ENCODE peak calls at places on chromosomes 2 and 18, in seven cellular contexts. Y is GM23338, B is GM23248, P is PC-3, O is HCT116, Q is MM.1S, M is SK-N-SH. R is an unnamed sample.

GRCh38 chr2:169363570-169364150 is 1.3 kb upstream of the LRP2 start:
- DNase-seq in Y (peak; percentile 53), B (peak; percentile 28), P (no peak), O (no peak), Q (peak; percentile 67), M (peak; percentile 62), R (no peak)

GRCh38 chr2:6454286-6454990 is 411.3 kb downstream of the CMPK2 start:
- DNase-seq in Y (no peak), B (no peak), P (no peak), O (no peak), Q (no peak), M (no peak), R (no peak)

GRCh38 chr18:7325126-7325430 is 94.2 kb downstream of the LRRC30 start:
- DNase-seq in Y (no peak), B (no peak), P (peak; percentile 79), O (no peak), Q (no peak), M (no peak), R (no peak)

GRCh38 chr2:209260281-209260680 is 163.6 kb upstream of the MAP2 start:
- DNase-seq in Y (no peak), B (no peak), P (no peak), O (no peak), Q (no peak), M (no peak), R (no peak)

GRCh38 chr18:8615397-8616025 is 6.3 kb downstream of the RAB12 start:
- DNase-seq in Y (no peak), B (peak; percentile 94), P (peak; percentile 92), O (no peak), Q (no peak), M (peak; percentile 69), R (no peak)

GRCh38 chr2:237060518-237061312 is 25.0 kb upstream of the COPS8 start:
- DNase-seq in Y (peak; percentile 86), B (peak; percentile 80), P (peak; percentile 73), O (peak; percentile 48), Q (peak; percentile 56), M (peak; percentile 74), R (peak; percentile 83)

GRCh38 chr2:161480123-161480522 is 64.0 kb downstream of the TBR1 start:
- DNase-seq in Y (no peak), B (no peak), P (no peak), O (no peak), Q (no peak), M (no peak), R (no peak)

GRCh38 chr18:62386091-62386490 is 61.0 kb downstream of the TNFRSF11A start:
- DNase-seq in Y (peak; percentile 32), B (no peak), P (no peak), O (no peak), Q (no peak), M (no peak), R (no peak)

GRCh38 chr2:241609859-241610793 is 26.8 kb downstream of the THAP4 start:
- DNase-seq in Y (peak; percentile 97), B (peak; percentile 95), P (no peak), O (no peak), Q (peak; percentile 63), M (no peak), R (peak; percentile 71)

GRCh38 chr2:75608684-75609333 is 37.8 kb upstream of the MRPL19 start:
- DNase-seq in Y (peak; percentile 83), B (peak; percentile 75), P (peak; percentile 80), O (peak; percentile 24), Q (peak; percentile 59), M (peak; percentile 80), R (peak; percentile 20)

GRCh38 chr18:31636387-31636786 is 44.7 kb downstream of the TTR start:
- DNase-seq in Y (no peak), B (no peak), P (no peak), O (no peak), Q (no peak), M (no peak), R (no peak)

GRCh38 chr18:79728931-79729586 is 49.5 kb downstream of the CTDP1 start:
- DNase-seq in Y (no peak), B (no peak), P (no peak), O (no peak), Q (no peak), M (no peak), R (no peak)

GRCh38 chr2:196239622-196240587 is 68.5 kb upstream of the STK17B start:
- DNase-seq in Y (peak; percentile 18), B (peak; percentile 82), P (peak; percentile 97), O (peak; percentile 8), Q (peak; percentile 93), M (no peak), R (peak; percentile 96)

GRCh38 chr2:199997296-199997695 is 41.9 kb downstream of the MAIP1 start:
- DNase-seq in Y (no peak), B (no peak), P (no peak), O (no peak), Q (no peak), M (no peak), R (no peak)

GRCh38 chr2:223908304-223909047 is 36.7 kb downstream of the WDFY1 start:
- DNase-seq in Y (no peak), B (no peak), P (no peak), O (no peak), Q (no peak), M (no peak), R (no peak)

GRCh38 chr18:37381554-37381953 is 184.0 kb downstream of the CELF4 start:
- DNase-seq in Y (peak; percentile 20), B (no peak), P (no peak), O (no peak), Q (no peak), M (no peak), R (no peak)

GRCh38 chr18:50560681-50561629 is 1.1 kb downstream of the MAPK4 start:
- DNase-seq in Y (peak; percentile 62), B (no peak), P (no peak), O (no peak), Q (no peak), M (peak; percentile 68), R (no peak)

GRCh38 chr18:7626922-7627440 is 59.9 kb downstream of the PTPRM start:
- DNase-seq in Y (peak; percentile 26), B (peak; percentile 56), P (peak; percentile 88), O (no peak), Q (no peak), M (no peak), R (no peak)

GRCh38 chr18:43855376-43855775 is 578.1 kb upstream of the SYT4 start:
- DNase-seq in Y (peak; percentile 2), B (no peak), P (no peak), O (no peak), Q (no peak), M (no peak), R (no peak)

GRCh38 chr2:26768759-26769500 is 4.8 kb downstream of the SLC35F6 start:
- DNase-seq in Y (no peak), B (peak; percentile 88), P (no peak), O (peak; percentile 82), Q (no peak), M (no peak), R (no peak)
- H3K27ac ChIP-seq in Y (no peak overlapping the region), B (peak overlapping the region; percentile 33), P (no peak overlapping the region), O (peak overlapping the region; percentile 79), Q (no peak overlapping the region), M (peak overlapping the region; percentile 30), R (no peak overlapping the region)

GRCh38 chr18:23551978-23552377 is 34.3 kb downstream of the NPC1 start:
- DNase-seq in Y (no peak), B (no peak), P (no peak), O (no peak), Q (no peak), M (no peak), R (no peak)

GRCh38 chr18:23553887-23554286 is 32.4 kb downstream of the NPC1 start:
- DNase-seq in Y (no peak), B (no peak), P (no peak), O (no peak), Q (no peak), M (no peak), R (no peak)

GRCh38 chr18:23560186-23560585 is 26.1 kb downstream of the NPC1 start:
- DNase-seq in Y (no peak), B (no peak), P (no peak), O (no peak), Q (no peak), M (no peak), R (no peak)

GRCh38 chr18:23550898-23551297 is 35.4 kb downstream of the NPC1 start:
- DNase-seq in Y (no peak), B (no peak), P (no peak), O (no peak), Q (no peak), M (no peak), R (no peak)

DNA sequence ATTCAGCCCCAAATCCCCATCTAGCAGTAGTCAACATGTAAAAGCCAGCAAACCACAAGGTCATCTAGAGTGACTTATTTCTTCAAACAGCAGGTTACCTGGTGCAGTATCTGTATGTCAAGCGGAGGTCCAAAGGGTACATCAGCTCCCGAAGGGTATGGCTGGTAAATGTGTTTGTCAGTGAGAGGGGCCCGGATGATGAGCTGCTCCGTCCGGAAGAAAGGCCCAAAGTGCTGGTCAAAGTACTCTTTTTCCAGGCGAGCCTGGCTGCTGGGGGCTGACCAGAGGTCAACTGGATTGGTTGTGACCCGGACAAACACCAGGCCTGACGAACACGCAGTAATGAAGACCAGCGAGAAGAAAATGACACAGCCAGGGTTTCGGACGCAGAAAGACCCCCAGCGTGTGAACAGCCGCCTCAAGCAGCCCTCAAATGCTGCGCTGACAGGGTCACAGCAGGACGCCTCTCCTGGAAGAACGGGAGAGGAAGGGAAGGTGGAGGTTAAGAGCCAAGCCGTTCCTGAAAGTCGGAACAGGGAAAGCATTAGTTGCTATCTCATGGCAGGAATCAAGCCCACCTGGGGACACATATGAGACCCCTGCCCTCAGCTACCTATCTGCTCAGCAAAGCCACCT is 30.0 kb downstream of the NPC1 start:
- DNase-seq in Y (no peak), B (no peak), P (no peak), O (no peak), Q (no peak), M (no peak), R (no peak)
- H3K9me2 ChIP-seq in Y (no peaks in the 10 kb centered on the region), B (no peaks in the 10 kb centered on the region), P (no peaks in the 10 kb centered on the region), O (no peaks in the 10 kb centered on the region), Q (no peaks in the 10 kb centered on the region), M (no peaks in the 10 kb centered on the region), R (no peaks in the 10 kb centered on the region)

DNA sequence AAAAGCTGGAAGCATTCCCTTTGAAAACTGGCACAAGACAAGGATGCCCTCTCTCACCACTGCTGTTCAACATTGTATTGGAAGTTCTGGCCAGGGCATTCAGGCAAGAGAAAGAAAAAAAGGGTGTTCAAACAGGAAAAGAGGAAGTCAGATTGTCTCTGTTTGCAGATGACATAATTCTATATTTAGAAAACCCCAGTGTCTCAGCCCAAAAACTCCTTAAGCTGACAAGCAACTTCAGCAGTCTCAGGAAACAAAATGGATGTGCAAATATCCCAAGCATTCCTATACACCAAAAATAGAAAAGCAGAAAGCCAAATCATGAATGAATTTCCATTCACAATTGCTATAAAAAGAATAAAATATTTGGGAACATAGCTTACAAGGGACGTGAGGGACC is 11.1 kb downstream of the SLC8A1 start:
- DNase-seq in Y (no peak), B (no peak), P (no peak), O (no peak), Q (no peak), M (no peak), R (peak; percentile 57)
- TF ChIP-seq EZH2phosphoT487 in Y (no peak), B (no peak), P (no peak), O (no peak), Q (no peak), M (no peak), R (no peak)

GRCh38 chr2:219625179-219625578 is 2.3 kb upstream of the SLC4A3 start:
- DNase-seq in Y (no peak), B (no peak), P (no peak), O (no peak), Q (no peak), M (no peak), R (no peak)
- H3K27ac ChIP-seq in Y (no peak overlapping the region), B (no peak overlapping the region), P (no peak overlapping the region), O (no peak overlapping the region), Q (no peak overlapping the region), M (no peak overlapping the region), R (no peak overlapping the region)

R was measured in OCI-LY7.